ENCODE peak calls at places on chromosomes 4 and X, in seven cellular contexts. G is right atrium auricular region, W is C1 segment of cervical spinal cord, M is amygdala, L is left kidney, J is T-helper 2 cell, Q is DND-41. N is an unnamed sample.

GRCh38 chr4:4614925-4615678 is 73.3 kb upstream of the STX18 start:
- DNase-seq in G (no peak), W (no peak), M (no peak), L (peak; percentile 11), J (no peak), Q (no peak), N (no peak)

GRCh38 chrX:24423960-24424359 is 41.1 kb upstream of the PDK3 start:
- DNase-seq in G (no peak), W (no peak), M (no peak), L (peak; percentile 65), J (no peak), Q (no peak), N (no peak)

GRCh38 chr4:172392741-172393140 is 579.5 kb downstream of the GALNTL6 start:
- DNase-seq in G (no peak), W (no peak), M (no peak), L (no peak), J (no peak), Q (no peak), N (no peak)

GRCh38 chr4:8221476-8221875 is 22.4 kb downstream of the SH3TC1 start:
- DNase-seq in G (no peak), W (no peak), M (peak; percentile 25), L (no peak), J (peak; percentile 58), Q (peak; percentile 50), N (no peak)

GRCh38 chr4:153465922-153466636 is at the start of gene TMEM131L:
- DNase-seq in G (no peak), W (peak; percentile 63), M (peak; percentile 80), L (peak; percentile 90), J (peak; percentile 65), Q (peak; percentile 81), N (peak; percentile 72)

GRCh38 chrX:110847334-110847733 is 51.7 kb upstream of the CHRDL1 start:
- DNase-seq in G (no peak), W (no peak), M (no peak), L (peak; percentile 82), J (no peak), Q (no peak), N (no peak)

GRCh38 chrX:134715930-134716619 is 57.8 kb upstream of the PLAC1 start:
- DNase-seq in G (no peak), W (no peak), M (no peak), L (peak; percentile 86), J (no peak), Q (peak; percentile 65), N (no peak)

GRCh38 chr4:169492436-169493163 is 119.8 kb downstream of the NEK1 start:
- DNase-seq in G (no peak), W (no peak), M (peak; percentile 33), L (peak; percentile 52), J (no peak), Q (peak; percentile 48), N (no peak)

GRCh38 chrX:82589410-82589809 is 918.7 kb upstream of the POU3F4 start:
- DNase-seq in G (no peak), W (no peak), M (no peak), L (no peak), J (no peak), Q (no peak), N (no peak)

GRCh38 chr4:113760094-113760851 is 1.3 kb downstream of the CAMK2D start:
- DNase-seq in G (no peak), W (peak; percentile 43), M (peak; percentile 49), L (peak; percentile 88), J (peak; percentile 23), Q (no peak), N (peak; percentile 56)

GRCh38 chr4:137310593-137311490 is 221.5 kb downstream of the PCDH18 start:
- DNase-seq in G (no peak), W (no peak), M (no peak), L (no peak), J (no peak), Q (no peak), N (no peak)

GRCh38 chr4:12486995-12487394 is 997.1 kb downstream of the RAB28 start:
- DNase-seq in G (no peak), W (no peak), M (no peak), L (no peak), J (no peak), Q (no peak), N (no peak)

GRCh38 chrX:153700376-153700945 is 12.7 kb downstream of the SLC6A8 start:
- DNase-seq in G (no peak), W (no peak), M (no peak), L (no peak), J (no peak), Q (no peak), N (peak; percentile 68)

GRCh38 chrX:104285201-104285600 is 30.5 kb upstream of the ESX1 start:
- DNase-seq in G (no peak), W (no peak), M (no peak), L (no peak), J (no peak), Q (no peak), N (no peak)

GRCh38 chrX:107207089-107207488 is 678 bp downstream of the DNAAF6 start:
- DNase-seq in G (no peak), W (no peak), M (no peak), L (no peak), J (no peak), Q (no peak), N (no peak)

GRCh38 chr4:123408471-123409084 is 12.0 kb downstream of the SPRY1 start:
- DNase-seq in G (no peak), W (no peak), M (no peak), L (no peak), J (no peak), Q (no peak), N (no peak)

GRCh38 chr4:146370841-146371240 is 150.9 kb downstream of the SLC10A7 start:
- DNase-seq in G (no peak), W (no peak), M (no peak), L (no peak), J (no peak), Q (no peak), N (no peak)

GRCh38 chr4:142824368-142824767 is 21.7 kb downstream of the INPP4B start:
- DNase-seq in G (no peak), W (no peak), M (no peak), L (no peak), J (no peak), Q (no peak), N (no peak)

GRCh38 chr4:119729815-119730643 is 101.4 kb upstream of the PDE5A start:
- DNase-seq in G (no peak), W (no peak), M (no peak), L (peak; percentile 79), J (no peak), Q (no peak), N (no peak)

GRCh38 chrX:86805241-86805640 is 657.0 kb downstream of the DACH2 start:
- DNase-seq in G (no peak), W (no peak), M (no peak), L (no peak), J (no peak), Q (no peak), N (no peak)

GRCh38 chrX:34528081-34528480 is 129.0 kb downstream of the TMEM47 start:
- DNase-seq in G (no peak), W (no peak), M (no peak), L (no peak), J (no peak), Q (no peak), N (no peak)

GRCh38 chr4:111542056-111542455 is 603.2 kb upstream of the FAM241A start:
- DNase-seq in G (no peak), W (no peak), M (no peak), L (no peak), J (no peak), Q (no peak), N (no peak)

GRCh38 chrX:25079020-25079419 is 63.3 kb upstream of the ARX start:
- DNase-seq in G (no peak), W (no peak), M (no peak), L (no peak), J (no peak), Q (no peak), N (no peak)

GRCh38 chr4:127648061-127648460 is 15.3 kb downstream of the INTU start:
- DNase-seq in G (no peak), W (no peak), M (no peak), L (no peak), J (no peak), Q (no peak), N (no peak)

GRCh38 chr4:67204441-67204840 is 340.9 kb downstream of the CENPC start:
- DNase-seq in G (no peak), W (no peak), M (no peak), L (peak; percentile 66), J (no peak), Q (no peak), N (no peak)

GRCh38 chrX:106588801-106589200 is 23.0 kb upstream of the RADX start:
- DNase-seq in G (no peak), W (no peak), M (no peak), L (no peak), J (no peak), Q (no peak), N (no peak)

GRCh38 chr4:19657856-19658255 is 593.8 kb upstream of the SLIT2 start:
- DNase-seq in G (no peak), W (no peak), M (no peak), L (no peak), J (no peak), Q (no peak), N (no peak)

GRCh38 chrX:47796433-47796906 is 40.2 kb upstream of the ZNF81 start:
- DNase-seq in G (no peak), W (no peak), M (no peak), L (no peak), J (no peak), Q (no peak), N (no peak)

GRCh38 chrX:68147848-68148247 is 285.4 kb downstream of the OPHN1 start:
- DNase-seq in G (no peak), W (no peak), M (no peak), L (no peak), J (no peak), Q (no peak), N (no peak)

GRCh38 chr4:30866907-30867306 is 146.7 kb downstream of the PCDH7 start:
- DNase-seq in G (no peak), W (no peak), M (no peak), L (no peak), J (no peak), Q (no peak), N (no peak)

GRCh38 chrX:153474718-153475117 is 4.3 kb upstream of the HAUS7 start:
- DNase-seq in G (peak; percentile 77), W (no peak), M (peak; percentile 21), L (peak; percentile 72), J (peak; percentile 42), Q (peak; percentile 50), N (no peak)

GRCh38 chr4:129384974-129385373 is 289.0 kb downstream of the C4orf33 start:
- DNase-seq in G (no peak), W (no peak), M (no peak), L (no peak), J (no peak), Q (no peak), N (no peak)

GRCh38 chr4:610411-611261 is 14.7 kb upstream of the PDE6B start:
- DNase-seq in G (no peak), W (no peak), M (peak; percentile 10), L (peak; percentile 33), J (no peak), Q (no peak), N (no peak)

GRCh38 chrX:12701625-12702024 is 89.6 kb upstream of the PRPS2 start:
- DNase-seq in G (no peak), W (no peak), M (peak; percentile 47), L (peak; percentile 83), J (no peak), Q (peak; percentile 9), N (peak; percentile 16)

N was measured in gastrocnemius medialis.